ENCODE peak calls at places on chromosome 17, in ten cellular contexts. K is DND-41; J is psoas muscle; R is MM.1S; U is dorsolateral prefrontal cortex; V is GM13976; T is CD8-positive, alpha-beta T cell; I is mucosa of descending colon; Y is A549; S is upper lobe of right lung. O is an unnamed sample.
A peak's percentile ranks its signal among the peaks of the same experiment; 100 is the strongest.

GRCh38 chr17:16371742-16372141 is 9.1 kb upstream of the UBB start:
- DNase-seq in K (no peak), J (no peak), R (no peak), U (no peak), V (no peak), T (no peak), I (no peak), Y (no peak), S (no peak), O (no peak)

GRCh38 chr17:61000911-61001310 is 323.3 kb downstream of the BCAS3 start:
- DNase-seq in K (no peak), J (no peak), R (no peak), U (no peak), V (no peak), T (no peak), I (no peak), Y (no peak), S (no peak), O (no peak)

GRCh38 chr17:1259910-1260389 is 10.3 kb upstream of the BHLHA9 start:
- DNase-seq in K (no peak), J (no peak), R (no peak), U (no peak), V (no peak), T (no peak), I (no peak), Y (no peak), S (no peak), O (no peak)

GRCh38 chr17:882827-883585 is 96.6 kb downstream of the NXN start:
- DNase-seq in K (no peak), J (peak; percentile 86), R (no peak), U (no peak), V (no peak), T (no peak), I (peak; percentile 56), Y (no peak), S (no peak), O (no peak)

GRCh38 chr17:45902892-45903346 is 8.6 kb downstream of the MAPT start:
- DNase-seq in K (no peak), J (no peak), R (no peak), U (no peak), V (no peak), T (no peak), I (no peak), Y (no peak), S (no peak), O (no peak)

GRCh38 chr17:50139950-50140885 is 10.3 kb upstream of the SAMD14 start:
- DNase-seq in K (peak; percentile 78), J (peak; percentile 91), R (peak; percentile 48), U (peak; percentile 81), V (peak; percentile 90), T (peak; percentile 70), I (peak; percentile 81), Y (peak; percentile 89), S (peak; percentile 88), O (peak; percentile 87)

GRCh38 chr17:56131431-56131830 is 21.8 kb upstream of the ANKFN1 start:
- DNase-seq in K (no peak), J (no peak), R (no peak), U (no peak), V (no peak), T (no peak), I (no peak), Y (no peak), S (no peak), O (no peak)

GRCh38 chr17:82775033-82775823 is 23.4 kb downstream of the TBCD start:
- DNase-seq in K (peak; percentile 29), J (peak; percentile 84), R (no peak), U (peak; percentile 69), V (peak; percentile 66), T (peak; percentile 17), I (peak; percentile 72), Y (peak; percentile 95), S (peak; percentile 87), O (peak; percentile 68)

GRCh38 chr17:49471089-49471683 is 23.9 kb upstream of the NGFR start:
- DNase-seq in K (no peak), J (peak; percentile 70), R (no peak), U (peak; percentile 69), V (no peak), T (no peak), I (no peak), Y (no peak), S (no peak), O (no peak)

GRCh38 chr17:79171152-79171551 is 96.5 kb downstream of the ENGASE start:
- DNase-seq in K (no peak), J (no peak), R (no peak), U (no peak), V (no peak), T (no peak), I (no peak), Y (no peak), S (no peak), O (no peak)

GRCh38 chr17:19796457-19796856 is 48.4 kb upstream of the ALDH3A1 start:
- DNase-seq in K (no peak), J (no peak), R (no peak), U (no peak), V (no peak), T (no peak), I (no peak), Y (no peak), S (no peak), O (no peak)

GRCh38 chr17:66542967-66543525 is 240.6 kb downstream of the PRKCA start:
- DNase-seq in K (no peak), J (no peak), R (no peak), U (no peak), V (no peak), T (no peak), I (no peak), Y (no peak), S (no peak), O (no peak)

GRCh38 chr17:43983515-43984411 is 20.7 kb upstream of the NAGS start:
- DNase-seq in K (no peak), J (peak; percentile 56), R (no peak), U (peak; percentile 22), V (no peak), T (no peak), I (no peak), Y (no peak), S (peak; percentile 80), O (no peak)

GRCh38 chr17:47818002-47818695 is 3.4 kb downstream of the OSBPL7 start:
- DNase-seq in K (no peak), J (no peak), R (no peak), U (no peak), V (no peak), T (no peak), I (no peak), Y (no peak), S (peak; percentile 48), O (no peak)

GRCh38 chr17:43324205-43324893 is 74.4 kb upstream of the ARL4D start:
- DNase-seq in K (no peak), J (no peak), R (peak; percentile 29), U (no peak), V (no peak), T (no peak), I (no peak), Y (no peak), S (no peak), O (no peak)

GRCh38 chr17:14196337-14196997 is 40.2 kb downstream of the CDRT15 start:
- DNase-seq in K (peak; percentile 44), J (no peak), R (no peak), U (no peak), V (no peak), T (no peak), I (no peak), Y (no peak), S (no peak), O (no peak)
- TF ChIP-seq CTCF in K (peak; percentile 48), J (no peak), R (no peak), U (no peak), V (no peak), T (peak; percentile 38), I (no peak), Y (no peak), S (peak; percentile 20), O (no peak)

DNA sequence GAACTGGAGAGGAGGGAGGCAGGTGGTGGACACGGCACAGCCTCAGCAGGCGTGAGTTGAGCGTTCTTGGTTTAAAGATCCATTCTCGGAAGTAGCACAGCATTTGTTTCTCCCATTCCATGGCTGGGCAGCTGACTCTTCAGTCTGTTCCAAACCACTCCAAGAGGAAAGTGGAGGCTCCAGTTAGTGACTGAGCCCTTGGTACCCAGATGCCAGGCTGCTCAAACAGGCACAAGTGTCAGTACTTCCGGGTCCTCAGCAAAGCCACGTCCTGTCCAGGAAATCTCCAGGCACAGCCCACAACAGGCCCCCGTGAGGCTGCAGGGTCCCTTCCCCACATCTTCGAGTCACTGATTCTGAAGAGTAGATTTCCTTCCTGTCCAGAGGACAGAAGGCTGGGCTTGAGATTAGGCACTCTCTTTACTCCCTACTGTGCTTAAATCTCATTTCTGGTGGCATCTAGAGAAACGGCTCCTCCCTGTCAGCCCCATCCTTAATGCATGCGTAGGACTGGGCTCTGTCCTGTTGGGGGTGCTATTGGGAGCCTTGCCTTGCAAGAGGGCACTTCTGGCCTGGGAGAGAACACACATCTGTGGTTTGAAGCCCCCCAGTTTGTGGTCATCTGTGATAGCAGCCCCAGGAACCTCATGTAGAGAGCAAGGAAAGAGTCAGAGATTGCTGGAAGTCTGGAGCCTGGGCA is 39.7 kb upstream of the NAT9 start:
- DNase-seq in K (peak; percentile 14), J (no peak), R (no peak), U (no peak), V (no peak), T (no peak), I (no peak), Y (no peak), S (no peak), O (no peak)
- TF ChIP-seq CTCF in K (peak; percentile 48), J (no peak), R (peak; percentile 10), U (no peak), V (no peak), T (no peak), I (no peak), Y (no peak), S (no peak), O (no peak)

GRCh38 chr17:31061678-31062077 is 33.1 kb upstream of the NF1 start:
- DNase-seq in K (peak; percentile 10), J (no peak), R (peak; percentile 27), U (no peak), V (no peak), T (no peak), I (no peak), Y (no peak), S (no peak), O (no peak)
- TF ChIP-seq CTCF in K (peak; percentile 30), J (no peak), R (peak; percentile 13), U (no peak), V (no peak), T (no peak), I (no peak), Y (no peak), S (no peak), O (no peak)

DNA sequence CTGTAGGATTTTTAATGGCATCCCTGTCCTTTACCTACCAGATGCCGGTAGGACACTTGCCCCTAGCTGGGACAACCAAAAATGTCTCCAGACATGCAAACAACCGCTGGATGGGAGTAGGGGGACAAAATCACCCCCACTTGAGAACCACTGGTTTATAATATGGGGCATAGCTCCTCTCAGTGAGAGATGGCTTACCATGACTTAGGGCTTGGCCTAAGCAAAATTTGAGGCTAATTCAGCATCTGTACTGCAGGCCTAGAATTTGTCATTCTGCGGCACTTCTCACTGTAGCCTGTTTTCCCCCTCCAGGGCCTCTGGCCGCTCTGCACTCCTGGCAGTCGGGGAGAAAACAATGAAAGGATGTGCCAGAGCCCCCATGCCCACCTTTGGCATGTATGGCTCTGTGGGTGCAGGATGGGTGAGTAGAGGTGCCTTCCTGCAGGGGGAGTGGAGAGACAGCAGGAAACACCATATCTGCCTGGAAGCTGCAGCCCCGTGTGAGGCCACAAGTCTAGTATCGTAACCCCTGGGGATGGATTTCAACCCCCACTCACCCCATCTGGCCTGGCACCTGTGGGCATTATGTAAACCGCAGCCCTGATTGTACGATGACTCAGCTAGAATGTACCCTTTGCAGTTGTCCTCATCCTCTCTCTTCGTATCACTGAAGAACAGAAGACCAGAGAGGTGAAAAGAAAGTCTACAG is 268.1 kb downstream of the SOX9 start:
- DNase-seq in K (no peak), J (no peak), R (peak; percentile 93), U (no peak), V (no peak), T (no peak), I (no peak), Y (peak; percentile 87), S (no peak), O (no peak)
- TF ChIP-seq CTCF in K (no peak), J (no peak), R (peak; percentile 76), U (no peak), V (no peak), T (no peak), I (no peak), Y (peak; percentile 55), S (no peak), O (no peak)

O was measured in GM10248.